ENCODE peak calls at places on chromosomes 12 and 14, in eight cellular contexts. S, E, L, Z, Y, V, P and I are unnamed samples.

GRCh38 chr12:38648813-38649212 is 256.6 kb downstream of the CPNE8 start:
- DNase-seq in S (no peak), E (no peak), L (no peak), Z (no peak), Y (no peak), V (no peak), P (no peak), I (no peak)

GRCh38 chr12:82186282-82186681 is 171.9 kb downstream of the CCDC59 start:
- DNase-seq in S (no peak), E (no peak), L (no peak), Z (no peak), Y (no peak), V (no peak), P (no peak), I (no peak)

GRCh38 chr12:70609739-70610491 is 27.3 kb downstream of the PTPRB start:
- DNase-seq in S (peak), E (no peak), L (no peak), Z (no peak), Y (no peak), V (peak), P (no peak), I (peak)

GRCh38 chr12:93468008-93468371 is 676 bp downstream of the MRPL42 start:
- DNase-seq in S (no peak), E (no peak), L (no peak), Z (no peak), Y (no peak), V (no peak), P (no peak), I (no peak)

GRCh38 chr14:63421226-63421625 is 102.5 kb upstream of the GPHB5 start:
- DNase-seq in S (no peak), E (no peak), L (no peak), Z (no peak), Y (no peak), V (no peak), P (no peak), I (no peak)

GRCh38 chr14:82757775-82758174 is 1224.1 kb upstream of the SEL1L start:
- DNase-seq in S (no peak), E (no peak), L (no peak), Z (no peak), Y (no peak), V (no peak), P (no peak), I (no peak)

GRCh38 chr12:30753761-30754382 is 879 bp downstream of the CAPRIN2 start:
- DNase-seq in S (no peak), E (no peak), L (no peak), Z (no peak), Y (no peak), V (peak), P (no peak), I (no peak)

GRCh38 chr14:43479751-43480150 is 1027.3 kb downstream of the FSCB start:
- DNase-seq in S (no peak), E (no peak), L (no peak), Z (no peak), Y (no peak), V (no peak), P (no peak), I (no peak)

GRCh38 chr12:39626033-39626814 is 6.6 kb upstream of the ABCD2 start:
- DNase-seq in S (no peak), E (no peak), L (no peak), Z (no peak), Y (no peak), V (no peak), P (no peak), I (no peak)

GRCh38 chr12:44930972-44931600 is 55.0 kb upstream of the NELL2 start:
- DNase-seq in S (no peak), E (peak), L (no peak), Z (no peak), Y (peak), V (peak), P (peak), I (no peak)

GRCh38 chr12:98182791-98183190 is 332.6 kb upstream of the TMPO start:
- DNase-seq in S (no peak), E (no peak), L (no peak), Z (no peak), Y (no peak), V (no peak), P (no peak), I (no peak)

GRCh38 chr14:67630186-67630585 is 10.5 kb downstream of the ARG2 start:
- DNase-seq in S (no peak), E (no peak), L (no peak), Z (no peak), Y (no peak), V (no peak), P (no peak), I (no peak)

GRCh38 chr14:34403646-34404045 is 58.4 kb downstream of the SPTSSA start:
- DNase-seq in S (no peak), E (no peak), L (no peak), Z (no peak), Y (no peak), V (no peak), P (no peak), I (no peak)

GRCh38 chr12:132858727-132859266 is 28.6 kb downstream of the CHFR start:
- DNase-seq in S (no peak), E (no peak), L (no peak), Z (no peak), Y (no peak), V (no peak), P (no peak), I (no peak)

GRCh38 chr12:12507121-12507520 is 55.5 kb downstream of the DUSP16 start:
- DNase-seq in S (no peak), E (no peak), L (no peak), Z (no peak), Y (no peak), V (no peak), P (no peak), I (no peak)

GRCh38 chr14:35929171-35929570 is 103.0 kb downstream of the BRMS1L start:
- DNase-seq in S (no peak), E (no peak), L (no peak), Z (no peak), Y (no peak), V (no peak), P (no peak), I (no peak)